ENCODE peak calls at places on chromosomes 12 and 14, in four cellular contexts. P, O, A and L are unnamed samples.
A peak's percentile ranks its signal among the peaks of the same experiment; 100 is the strongest.

GRCh38 chr14:25150934-25151790 is 101.2 kb upstream of the STXBP6 start:
- DNase-seq in O (peak; percentile 25), P (peak; percentile 72), A (peak; percentile 54), L (no peak)

GRCh38 chr12:54987611-54988231 is 3.2 kb upstream of the TESPA1 start:
- DNase-seq in P (no peak), O (peak; percentile 79), A (no peak), L (no peak)

GRCh38 chr14:68951051-68951797 is 27.9 kb downstream of the ACTN1 start:
- DNase-seq in A (peak; percentile 95), P (no peak), O (peak; percentile 45), L (no peak)

GRCh38 chr14:85527006-85527405 is 2.9 kb upstream of the FLRT2 start:
- DNase-seq in A (peak; percentile 47), P (no peak), O (no peak), L (no peak)

GRCh38 chr12:104243551-104243950 is 28.0 kb downstream of the TXNRD1 start:
- DNase-seq in O (no peak), A (no peak), P (no peak), L (no peak)

GRCh38 chr12:53051058-53051880 is 1.4 kb downstream of the TNS2 start:
- DNase-seq in O (peak; percentile 76), P (peak; percentile 82), A (peak; percentile 43), L (no peak)

GRCh38 chr14:78848234-78848820 is 678.2 kb downstream of the NRXN3 start:
- DNase-seq in O (peak; percentile 48), P (peak; percentile 29), A (peak; percentile 54), L (peak; percentile 69)

GRCh38 chr14:91399868-91400640 is 17.6 kb downstream of the CCDC88C start:
- DNase-seq in O (no peak), P (no peak), A (no peak), L (no peak)

GRCh38 chr12:106301611-106302321 is 767 bp upstream of the TCP11L2 start:
- DNase-seq in A (peak; percentile 83), P (no peak), O (peak; percentile 97), L (peak; percentile 35)

GRCh38 chr14:100584056-100585031 is 2.9 kb downstream of the BEGAIN start:
- DNase-seq in O (peak; percentile 69), P (no peak), A (no peak), L (peak; percentile 5)

GRCh38 chr12:124829008-124829707 is 34.5 kb downstream of the SCARB1 start:
- DNase-seq in P (peak; percentile 93), O (peak; percentile 70), A (peak; percentile 95), L (no peak)

GRCh38 chr12:48717252-48717695 is 767 bp upstream of the CCNT1 start:
- DNase-seq in P (no peak), A (peak; percentile 27), O (peak; percentile 35), L (no peak)

GRCh38 chr12:27843714-27844245 is 63.7 kb upstream of the MANSC4 start:
- DNase-seq in P (peak; percentile 21), A (no peak), O (peak; percentile 75), L (no peak)

GRCh38 chr12:120367252-120367923 is 1.6 kb downstream of the MSI1 start:
- DNase-seq in P (no peak), O (peak; percentile 46), A (peak; percentile 52), L (peak; percentile 65)

GRCh38 chr12:122094735-122095561 is 16.4 kb downstream of the MLXIP start:
- DNase-seq in O (peak; percentile 60), P (no peak), A (peak; percentile 70), L (no peak)

GRCh38 chr14:57573193-57573592 is 79.5 kb upstream of the CCDC198 start:
- DNase-seq in A (no peak), O (no peak), P (no peak), L (no peak)

GRCh38 chr12:9717070-9717925 is 15.6 kb downstream of the CLECL1 start:
- DNase-seq in P (no peak), O (no peak), A (no peak), L (no peak)

GRCh38 chr14:77691259-77691658 is 16.6 kb downstream of the ALKBH1 start:
- DNase-seq in P (no peak), O (no peak), A (no peak), L (no peak)

GRCh38 chr12:67068204-67068731 is 200.9 kb upstream of the CAND1 start:
- DNase-seq in O (no peak), A (peak; percentile 29), P (no peak), L (peak; percentile 48)

GRCh38 chr14:69547701-69548348 is 26.8 kb downstream of the CCDC177 start:
- DNase-seq in A (no peak), O (peak; percentile 28), P (no peak), L (peak; percentile 80)

GRCh38 chr12:122878780-122879612 is 16.9 kb downstream of the VPS37B start:
- DNase-seq in A (no peak), P (no peak), O (no peak), L (no peak)

GRCh38 chr12:94644141-94644575 is 6.2 kb downstream of the TMCC3 start:
- DNase-seq in O (no peak), P (no peak), A (no peak), L (no peak)

GRCh38 chr12:39341179-39341578 is 101.7 kb downstream of the KIF21A start:
- DNase-seq in A (no peak), P (peak; percentile 43), O (no peak), L (no peak)

GRCh38 chr12:1841606-1842182 is 21.3 kb downstream of the LRTM2 start:
- DNase-seq in P (no peak), O (no peak), A (no peak), L (no peak)

GRCh38 chr14:88384653-88385205 is 728 bp upstream of the SPATA7 start:
- DNase-seq in A (no peak), O (peak; percentile 6), P (no peak), L (no peak)

GRCh38 chr14:47277703-47278102 is 397.7 kb downstream of the MDGA2 start:
- DNase-seq in O (no peak), P (no peak), A (no peak), L (no peak)

GRCh38 chr14:68124885-68125731 is 305.5 kb downstream of the RAD51B start:
- DNase-seq in A (peak; percentile 80), O (no peak), P (peak; percentile 20), L (no peak)

GRCh38 chr14:80996049-80996901 is 40.9 kb downstream of the TSHR start:
- DNase-seq in P (peak; percentile 66), O (peak; percentile 68), A (peak; percentile 78), L (no peak)

GRCh38 chr14:39946796-39947195 is 514.6 kb upstream of the FBXO33 start:
- DNase-seq in P (no peak), A (peak; percentile 1), O (no peak), L (no peak)

GRCh38 chr12:122106891-122107660 is 28.5 kb downstream of the MLXIP start:
- DNase-seq in P (no peak), A (no peak), O (no peak), L (no peak)

GRCh38 chr12:75939016-75939642 is 92.4 kb downstream of the PHLDA1 start:
- DNase-seq in A (no peak), P (no peak), O (no peak), L (no peak)

DNA sequence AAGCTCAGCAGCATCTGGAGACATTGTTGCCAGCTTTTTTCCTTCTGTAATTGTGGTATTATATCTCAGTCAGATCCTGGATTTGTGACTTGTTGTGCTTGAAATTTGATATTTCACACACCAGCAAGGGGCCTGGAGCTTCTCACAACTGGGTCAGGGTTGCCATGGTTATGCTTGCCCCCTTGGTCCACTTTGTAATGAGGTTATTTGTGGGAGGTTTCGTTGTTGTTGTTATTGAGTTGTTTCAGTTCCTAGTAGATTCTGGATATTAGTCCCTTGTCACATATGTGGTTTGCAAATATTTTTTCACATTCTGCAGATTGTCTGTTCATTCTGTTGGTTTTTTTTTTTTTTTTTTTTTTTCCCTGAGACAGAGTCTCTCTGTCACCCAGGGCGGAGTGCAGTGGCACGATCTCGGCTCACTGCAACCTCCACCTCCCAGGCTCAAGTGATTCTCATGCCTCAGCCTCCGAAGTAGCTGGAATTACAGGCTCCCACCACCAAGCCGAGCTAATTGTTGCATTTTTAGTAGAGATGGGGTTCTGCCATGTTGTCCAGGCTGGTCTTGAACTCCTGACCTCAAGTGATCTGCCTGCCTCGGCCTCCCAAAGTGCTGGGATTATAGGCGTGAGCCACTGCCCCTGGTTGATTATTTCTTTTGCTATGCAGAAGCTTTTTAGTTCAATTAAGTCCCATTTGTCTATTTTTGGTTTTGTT is 80.6 kb upstream of the ETV6 start:
- DNase-seq in O (no peak), A (no peak), P (no peak), L (no peak)
- TF ChIP-seq NR3C1 in O (no peak), A (no peak), P (no peak), L (no peak)

DNA sequence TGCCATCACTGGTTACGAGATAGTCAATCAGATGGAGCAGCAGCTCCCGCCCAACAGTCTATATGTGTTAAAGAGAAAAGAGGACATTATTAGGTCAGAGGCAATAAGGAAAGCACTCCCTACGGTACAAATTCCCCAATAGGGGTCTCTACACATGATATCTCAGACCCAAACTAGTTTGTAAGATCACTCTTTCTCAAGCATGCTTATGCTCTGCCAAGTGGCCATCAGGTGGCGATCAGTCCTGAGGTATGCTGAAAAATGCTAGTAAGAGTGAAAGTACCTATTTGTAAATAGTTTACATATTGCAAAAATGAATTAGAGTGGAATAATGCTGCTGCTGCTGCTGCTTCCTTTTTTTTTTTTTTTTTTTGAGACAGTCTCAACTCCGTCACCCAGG is 61.1 kb downstream of the CPM start:
- DNase-seq in P (peak; percentile 23), A (peak; percentile 47), O (peak; percentile 12), L (peak; percentile 23)
- TF ChIP-seq NR3C1 in P (no peak), A (no peak), O (no peak), L (no peak)

GRCh38 chr12:64551676-64552075 is 58.6 kb upstream of the RASSF3 start:
- DNase-seq in O (no peak), A (no peak), P (no peak), L (no peak)
- TF ChIP-seq NR3C1 in O (no peak), A (no peak), P (no peak), L (no peak)

GRCh38 chr12:109387425-109388166 is 39.9 kb downstream of the MYO1H start:
- DNase-seq in O (peak; percentile 63), A (peak; percentile 68), P (peak; percentile 73), L (peak; percentile 23)
- TF ChIP-seq NR3C1 in O (no peak), A (no peak), P (no peak), L (no peak)

DNA sequence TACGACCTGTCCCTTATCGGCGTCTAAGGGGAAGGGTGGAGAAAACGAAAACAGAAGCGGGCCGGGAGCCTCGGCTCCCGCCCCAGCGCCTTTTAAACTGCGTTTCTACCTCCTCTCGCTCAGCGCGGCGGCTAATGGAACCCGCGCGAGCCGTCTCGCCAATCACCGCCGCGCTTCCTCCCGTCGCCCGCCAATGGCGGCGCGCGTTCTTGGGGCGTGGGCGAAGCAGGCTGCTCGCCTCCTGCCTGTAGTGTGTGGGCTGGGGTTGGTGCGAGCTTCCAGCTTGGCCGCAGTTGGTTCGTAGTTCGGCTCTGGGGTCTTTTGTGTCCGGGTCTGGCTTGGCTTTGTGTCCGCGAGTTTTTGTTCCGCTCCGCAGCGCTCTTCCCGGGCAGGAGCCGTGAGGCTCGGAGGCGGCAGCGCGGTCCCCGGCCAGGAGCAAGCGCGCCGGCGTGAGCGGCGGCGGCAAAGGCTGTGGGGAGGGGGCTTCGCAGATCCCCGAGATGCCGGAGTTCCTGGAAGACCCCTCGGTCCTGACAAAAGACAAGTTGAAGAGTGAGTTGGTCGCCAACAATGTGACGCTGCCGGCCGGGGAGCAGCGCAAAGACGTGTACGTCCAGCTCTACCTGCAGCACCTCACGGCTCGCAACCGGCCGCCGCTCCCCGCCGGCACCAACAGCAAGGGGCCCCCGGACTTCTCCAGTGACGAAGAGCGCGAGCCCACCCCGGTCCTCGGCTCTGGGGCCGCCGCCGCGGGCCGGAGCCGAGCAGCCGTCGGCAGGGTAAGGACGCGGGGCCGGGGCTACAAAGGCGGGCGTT is at the start of gene TMPO:
- DNase-seq in O (peak; percentile 96), P (peak; percentile 84), A (peak; percentile 95), L (peak; percentile 89)
- TF ChIP-seq NR3C1 in O (peak; percentile 57), P (no peak), A (no peak), L (no peak)

GRCh38 chr12:112971248-112971647 is 7.1 kb upstream of the OAS2 start:
- DNase-seq in O (no peak), P (no peak), A (no peak), L (no peak)
- TF ChIP-seq NR3C1 in O (no peak), P (no peak), A (no peak), L (no peak)